ENCODE peak calls at places on chromosomes 1 and 21, in eight cellular contexts. R is GM23338, W is foreskin fibroblast, G is HFF-Myc, B is A549, T is ascending aorta, V is Peyer's patch, C is DND-41. U is an unnamed sample.

GRCh38 chr1:24487455-24487854 is 15.2 kb upstream of the RCAN3 start:
- DNase-seq in B (no peak), C (no peak), G (no peak), W (no peak), T (no peak), R (no peak), V (no peak), U (no peak)

GRCh38 chr1:69700770-69701169 is 133.0 kb downstream of the LRRC7 start:
- DNase-seq in C (peak), W (no peak), T (no peak), V (no peak), B (no peak), R (peak), G (no peak), U (peak)

GRCh38 chr1:12001249-12001917 is 17.9 kb upstream of the MIIP start:
- DNase-seq in T (no peak), R (peak), V (peak), W (no peak), B (no peak), G (no peak), C (peak), U (peak)

GRCh38 chr1:92211166-92211565 is 6.5 kb upstream of the C1orf146 start:
- DNase-seq in V (no peak), B (no peak), W (peak), G (no peak), C (no peak), R (no peak), T (no peak), U (no peak)

GRCh38 chr1:23867542-23867952 is 543 bp downstream of the FUCA1 start:
- DNase-seq in V (no peak), G (no peak), W (no peak), R (peak), T (peak), B (no peak), C (no peak), U (no peak)

GRCh38 chr1:77336730-77337129 is 54.9 kb downstream of the AK5 start:
- DNase-seq in V (no peak), B (no peak), R (no peak), W (no peak), T (no peak), C (no peak), G (no peak), U (no peak)

GRCh38 chr1:222711319-222712252 is 705 bp downstream of the AIDA start:
- DNase-seq in T (peak), W (peak), C (peak), V (peak), R (peak), G (peak), B (peak), U (peak)

GRCh38 chr1:170967042-170967910 is 31.9 kb downstream of the MROH9 start:
- DNase-seq in C (peak), R (peak), W (peak), G (peak), B (peak), T (no peak), V (no peak), U (no peak)

GRCh38 chr1:214537219-214537618 is 14.2 kb downstream of the PTPN14 start:
- DNase-seq in T (no peak), G (no peak), B (no peak), V (no peak), R (no peak), W (peak), C (no peak), U (no peak)

GRCh38 chr1:230231739-230232075 is 164.7 kb downstream of the GALNT2 start:
- DNase-seq in R (peak), C (no peak), V (peak), T (peak), G (no peak), W (no peak), B (no peak), U (no peak)

GRCh38 chr1:6373961-6374720 is 19.4 kb downstream of the ACOT7 start:
- DNase-seq in T (no peak), B (no peak), W (no peak), G (no peak), C (no peak), V (no peak), R (no peak), U (no peak)

GRCh38 chr1:206771353-206771722 is 765 bp downstream of the IL19 start:
- DNase-seq in R (no peak), G (no peak), V (no peak), T (peak), B (no peak), W (no peak), C (no peak), U (no peak)

GRCh38 chr1:164779376-164779775 is 220.4 kb downstream of the PBX1 start:
- DNase-seq in T (no peak), B (no peak), C (no peak), V (no peak), G (no peak), R (no peak), W (no peak), U (no peak)

GRCh38 chr1:37033355-37034291 is 692 bp downstream of the GRIK3 start:
- DNase-seq in B (no peak), C (no peak), R (no peak), T (no peak), V (no peak), W (no peak), G (no peak), U (no peak)

GRCh38 chr1:205516362-205516761 is 11.9 kb downstream of the CDK18 start:
- DNase-seq in G (no peak), R (no peak), W (no peak), C (no peak), T (no peak), B (no peak), V (no peak), U (no peak)

GRCh38 chr1:205517288-205517687 is 12.8 kb downstream of the CDK18 start:
- DNase-seq in G (no peak), R (no peak), C (no peak), B (no peak), V (no peak), W (no peak), T (no peak), U (no peak)

GRCh38 chr1:205519541-205520131 is 15.2 kb downstream of the CDK18 start:
- DNase-seq in G (no peak), B (no peak), R (peak), V (no peak), C (no peak), W (no peak), T (peak), U (no peak)

GRCh38 chr1:205518616-205519540 is 14.4 kb downstream of the CDK18 start:
- DNase-seq in V (no peak), G (no peak), C (no peak), W (no peak), B (no peak), R (no peak), T (no peak), U (no peak)

GRCh38 chr1:205517763-205518162 is 13.3 kb downstream of the CDK18 start:
- DNase-seq in T (no peak), C (no peak), B (no peak), G (no peak), R (no peak), V (no peak), W (no peak), U (no peak)
- TF ChIP-seq CTCF in T (no peak), C (no peak), B (no peak), G (no peak), R (no peak), V (no peak), W (no peak), U (no peak)

DNA sequence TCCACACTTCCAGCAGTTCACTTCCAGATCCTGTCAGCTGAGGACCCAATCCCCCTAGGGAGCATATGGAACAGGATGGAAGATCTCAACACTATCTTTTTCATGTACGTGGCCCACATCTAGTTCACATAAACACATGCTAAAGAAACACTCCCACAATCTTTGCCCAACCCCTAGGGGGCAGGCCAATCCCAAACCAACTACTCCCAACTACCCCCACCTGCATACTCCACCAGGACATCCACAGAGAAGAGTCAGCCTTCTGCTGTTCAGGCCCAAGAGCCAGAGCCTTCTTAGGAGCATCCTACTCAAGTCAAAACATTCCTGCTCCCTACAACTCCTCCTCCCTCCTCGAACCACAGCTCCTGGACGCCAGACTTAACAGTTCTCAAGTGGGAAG is 5.6 kb upstream of the SLC5A9 start:
- DNase-seq in T (no peak), G (no peak), W (no peak), B (no peak), C (no peak), V (no peak), R (no peak), U (no peak)
- TF ChIP-seq CTCF in T (no peak), G (peak), W (no peak), B (no peak), C (peak), V (peak), R (peak), U (peak)

GRCh38 chr21:33299181-33299752 is 25.5 kb upstream of the IFNAR1 start:
- DNase-seq in G (no peak), T (peak), C (peak), V (no peak), B (no peak), R (peak), W (no peak), U (no peak)
- TF ChIP-seq CTCF in G (no peak), T (no peak), C (no peak), V (no peak), B (no peak), R (no peak), W (no peak), U (no peak)

GRCh38 chr1:235599536-235599935 is 50.0 kb downstream of the GNG4 start:
- DNase-seq in B (no peak), V (no peak), C (no peak), R (peak), W (no peak), G (no peak), T (no peak), U (no peak)
- TF ChIP-seq CTCF in B (no peak), V (no peak), C (no peak), R (no peak), W (no peak), G (no peak), T (no peak), U (peak)

GRCh38 chr1:62107923-62108322 is 86.7 kb upstream of the L1TD1 start:
- DNase-seq in R (no peak), C (no peak), G (no peak), W (no peak), T (no peak), V (no peak), B (no peak), U (no peak)

GRCh38 chr1:62110198-62110817 is 84.3 kb upstream of the L1TD1 start:
- DNase-seq in V (no peak), R (peak), G (no peak), C (no peak), B (no peak), T (no peak), W (peak), U (no peak)

GRCh38 chr1:62109124-62109523 is 85.5 kb upstream of the L1TD1 start:
- DNase-seq in W (no peak), C (no peak), R (no peak), B (no peak), T (no peak), G (no peak), V (no peak), U (no peak)

GRCh38 chr1:62113505-62113904 is 81.1 kb upstream of the L1TD1 start:
- DNase-seq in W (no peak), T (no peak), G (no peak), C (no peak), B (no peak), V (no peak), R (no peak), U (no peak)

DNA sequence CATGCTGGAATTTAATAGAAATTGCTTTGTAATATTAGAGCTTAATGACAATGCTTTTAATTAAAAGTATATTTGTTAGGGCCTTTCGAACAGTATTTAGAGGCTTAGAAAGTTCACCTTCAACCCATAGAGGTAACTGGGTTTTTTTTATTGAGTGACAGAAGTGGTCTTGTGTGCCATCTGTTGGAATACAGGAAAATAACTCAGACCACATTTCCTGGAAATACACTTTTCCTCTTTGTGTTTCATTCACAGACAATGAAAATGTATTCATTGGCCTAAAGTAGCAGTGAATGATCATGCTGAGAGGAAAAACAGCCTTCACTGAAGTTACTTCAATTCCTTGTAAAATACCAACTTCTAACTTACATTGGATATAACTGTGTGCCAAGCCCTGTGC is 83.6 kb upstream of the L1TD1 start:
- DNase-seq in W (no peak), C (no peak), B (no peak), V (no peak), T (no peak), G (no peak), R (no peak), U (no peak)
- TF ChIP-seq CTCF in W (no peak), C (no peak), B (peak), V (no peak), T (no peak), G (no peak), R (peak), U (no peak)

U was measured in endothelial cell.